ENCODE peak calls at places on chromosome 19, in ten cellular contexts. D is AG04450, E is mesenchymal stem cell, Z is ascending aorta, P is left ventricle myocardium inferior, U is heart right ventricle, O is stomach, W is cardiac muscle cell, R is heart left ventricle, L is GM23248. C is an unnamed sample.
A peak's percentile ranks its signal among the peaks of the same experiment; 100 is the strongest.

GRCh38 chr19:43464089-43464775 is 1.2 kb downstream of the LYPD3 start:
- DNase-seq in P (peak; percentile 78), U (peak; percentile 80), R (peak; percentile 84), L (peak; percentile 81), O (peak; percentile 74), Z (peak; percentile 27), D (no peak), W (no peak), E (no peak), C (peak; percentile 67)

GRCh38 chr19:54325194-54325621 is 12.2 kb upstream of the LILRA5 start:
- DNase-seq in R (no peak), D (no peak), L (peak; percentile 40), U (no peak), E (no peak), W (peak; percentile 56), Z (no peak), O (no peak), P (no peak), C (no peak)

GRCh38 chr19:18520848-18521691 is 800 bp downstream of the ELL start:
- DNase-seq in D (no peak), R (peak; percentile 41), W (peak; percentile 25), E (peak; percentile 46), L (peak; percentile 63), P (peak; percentile 41), U (peak; percentile 54), O (peak; percentile 50), Z (no peak), C (peak; percentile 41)

GRCh38 chr19:56692496-56692895 is 20.9 kb upstream of the ZNF835 start:
- DNase-seq in D (no peak), P (no peak), Z (no peak), R (no peak), W (no peak), U (no peak), L (peak; percentile 2), E (no peak), O (no peak), C (peak; percentile 50)

GRCh38 chr19:13849991-13850909 is 26.7 kb upstream of the NANOS3 start:
- DNase-seq in O (peak; percentile 88), P (peak; percentile 88), E (peak; percentile 81), R (peak; percentile 90), L (peak; percentile 89), Z (no peak), D (no peak), W (peak; percentile 87), U (peak; percentile 92), C (no peak)

GRCh38 chr19:49210108-49210900 is 52.7 kb downstream of the TRPM4 start:
- DNase-seq in L (peak; percentile 55), O (no peak), P (no peak), E (peak; percentile 16), U (no peak), R (no peak), D (no peak), W (peak; percentile 29), Z (no peak), C (peak; percentile 17)

GRCh38 chr19:55659822-55660221 is 5.0 kb downstream of the U2AF2 start:
- DNase-seq in L (no peak), O (no peak), R (no peak), W (no peak), D (no peak), E (no peak), P (no peak), U (no peak), Z (no peak), C (no peak)

GRCh38 chr19:33301900-33302174 is 497 bp downstream of the CEBPA start:
- DNase-seq in L (peak; percentile 19), O (no peak), U (no peak), P (no peak), E (no peak), Z (no peak), D (no peak), W (no peak), R (no peak), C (no peak)

GRCh38 chr19:35509018-35509652 is 4.3 kb downstream of the DMKN start:
- DNase-seq in R (no peak), P (no peak), U (no peak), O (peak; percentile 71), Z (no peak), E (no peak), W (no peak), L (peak; percentile 38), D (no peak), C (peak; percentile 35)

DNA sequence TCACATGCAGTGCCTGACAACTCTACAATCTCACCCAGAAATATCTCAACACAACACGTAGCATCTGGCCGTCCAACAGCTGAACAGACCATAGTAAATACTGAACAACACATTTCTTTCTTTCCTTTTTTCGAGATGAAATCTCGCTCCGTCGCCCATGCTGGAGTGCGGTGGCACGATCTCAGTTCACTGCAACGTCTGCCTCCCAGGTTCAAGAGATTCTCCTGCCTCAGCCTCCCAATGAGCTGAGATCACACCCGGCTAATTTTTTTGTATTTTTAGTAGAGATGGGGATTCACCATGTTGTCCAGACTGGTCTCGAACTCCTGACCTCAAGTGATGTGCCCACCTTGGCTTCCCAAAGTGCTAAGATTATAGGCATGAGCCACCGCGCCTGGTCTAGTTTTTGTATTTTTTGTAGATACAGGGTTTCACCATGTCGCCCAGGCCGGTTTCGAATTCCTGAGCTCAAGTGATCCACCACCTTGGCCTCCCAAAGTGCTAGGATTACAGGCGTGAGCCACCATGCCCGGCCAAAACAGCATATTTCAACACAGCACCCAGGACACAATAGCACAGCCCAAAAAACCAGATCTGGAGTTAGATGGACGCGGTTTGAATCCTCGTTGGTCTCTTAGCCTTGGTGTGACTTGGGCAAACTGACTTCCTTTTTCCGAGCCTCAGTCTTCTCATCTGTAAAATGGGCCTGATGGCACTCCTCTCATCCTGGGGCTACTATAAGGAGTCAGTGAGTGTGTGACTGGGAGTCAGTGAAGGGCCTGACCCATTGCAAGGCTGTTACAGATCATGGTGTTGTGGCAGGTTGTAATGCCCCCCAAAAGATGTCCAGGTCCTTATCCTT is 22.6 kb downstream of the CYP2A6 start:
- DNase-seq in D (no peak), U (no peak), Z (no peak), L (no peak), R (no peak), O (peak; percentile 23), P (no peak), W (no peak), E (no peak), C (no peak)
- H3K27ac ChIP-seq in D (no peak overlapping the region), U (no peak overlapping the region), Z (no peak overlapping the region), L (no peak overlapping the region), R (no peak overlapping the region), O (no peak overlapping the region), P (no peak overlapping the region), W (no peak overlapping the region), E (no peak overlapping the region), C (no peak overlapping the region)

DNA sequence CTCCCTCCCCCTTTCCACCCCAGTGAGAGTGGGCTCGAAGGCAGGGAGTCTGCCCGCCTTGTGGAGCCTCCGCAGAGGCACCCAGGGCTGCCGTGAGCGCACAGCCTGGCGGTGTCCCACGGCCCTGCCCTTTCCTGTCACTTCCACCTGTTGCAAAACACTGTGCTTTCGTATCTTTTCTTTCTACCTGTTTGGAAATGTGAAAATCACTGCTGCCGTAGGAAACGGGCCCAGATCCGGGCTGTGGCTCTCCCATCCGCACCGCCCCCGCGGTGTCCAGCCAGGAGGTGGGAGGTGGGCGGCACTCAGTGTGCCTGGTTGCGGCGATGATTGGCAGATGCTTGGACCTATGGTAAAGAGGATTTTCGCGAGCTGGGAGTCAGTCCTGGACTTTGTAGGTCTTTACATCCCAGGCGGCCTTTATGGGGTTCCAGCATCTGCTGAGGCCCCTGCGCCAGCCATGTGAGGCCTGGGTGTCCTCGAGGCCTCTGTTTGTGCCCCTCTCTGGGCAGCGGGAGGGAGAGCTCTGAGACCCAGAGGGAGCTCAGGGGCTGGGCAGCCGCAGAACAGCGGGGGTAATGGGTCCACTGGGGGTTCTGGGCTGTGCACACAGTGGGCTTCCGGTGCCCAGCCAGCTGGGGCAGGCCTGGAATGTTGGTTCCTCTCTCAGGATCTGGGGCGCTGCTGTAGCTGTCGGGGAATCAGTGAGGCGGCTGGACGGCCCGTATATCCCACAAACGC is 6.1 kb downstream of the STK11 start:
- DNase-seq in P (no peak), E (no peak), W (peak; percentile 25), O (peak; percentile 64), L (no peak), D (no peak), Z (no peak), R (peak; percentile 33), U (no peak), C (no peak)
- H3K4me3 ChIP-seq in P (no peak overlapping the region), E (no peak overlapping the region), W (no peak overlapping the region), O (no peak overlapping the region), L (no peak overlapping the region), D (no peak overlapping the region), Z (no peak overlapping the region), R (no peak overlapping the region), U (no peak overlapping the region), C (no peak overlapping the region)

DNA sequence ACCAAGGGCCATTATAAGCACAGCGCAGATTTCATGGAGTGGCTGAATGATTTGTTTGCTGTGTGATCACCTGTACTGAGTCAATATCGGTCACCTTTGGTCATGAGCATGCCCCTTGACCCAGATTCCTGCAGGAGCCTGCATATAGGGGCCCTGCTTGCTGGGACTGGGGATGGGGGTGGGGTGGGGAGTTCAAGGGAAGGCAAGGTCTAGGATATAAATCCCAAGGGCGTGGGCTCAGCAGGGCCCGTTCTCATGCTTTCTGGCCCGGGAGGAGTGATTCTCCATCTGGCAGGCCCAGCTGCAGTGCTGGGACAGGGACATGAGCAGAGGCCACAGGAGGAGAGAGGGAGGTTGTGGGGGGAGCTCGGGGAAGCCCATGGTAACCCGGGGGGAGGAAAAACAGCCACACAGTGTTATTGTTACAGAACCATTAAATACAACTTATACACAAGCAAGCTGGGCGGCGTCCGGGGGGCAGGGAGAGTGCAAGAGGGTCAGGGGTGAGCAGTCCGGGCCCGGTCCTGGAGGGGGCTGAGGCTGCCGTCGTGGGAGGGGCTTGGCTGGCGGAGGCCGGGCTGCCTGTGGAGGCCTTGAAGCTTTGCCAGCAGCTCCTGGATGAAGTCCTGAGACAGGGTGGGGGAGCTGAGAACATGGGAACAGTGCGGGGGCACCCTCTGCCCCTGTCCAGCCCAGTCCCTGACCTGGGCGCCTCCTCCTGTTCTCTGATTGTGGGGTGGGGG is 5.2 kb downstream of the PPP1R14A start:
- DNase-seq in Z (peak; percentile 43), R (peak; percentile 89), W (peak; percentile 73), D (no peak), O (peak; percentile 60), P (peak; percentile 85), E (peak; percentile 80), U (peak; percentile 88), L (peak; percentile 28), C (peak; percentile 88)
- H3K27ac ChIP-seq in Z (peak overlapping the region; percentile 99), R (peak overlapping the region; percentile 79), W (peak overlapping the region; percentile 73), D (no peak overlapping the region), O (peak overlapping the region; percentile 85), P (peak overlapping the region; percentile 95), E (peak overlapping the region; percentile 17), U (peak overlapping the region; percentile 82), L (no peak overlapping the region), C (peak overlapping the region; percentile 98)

DNA sequence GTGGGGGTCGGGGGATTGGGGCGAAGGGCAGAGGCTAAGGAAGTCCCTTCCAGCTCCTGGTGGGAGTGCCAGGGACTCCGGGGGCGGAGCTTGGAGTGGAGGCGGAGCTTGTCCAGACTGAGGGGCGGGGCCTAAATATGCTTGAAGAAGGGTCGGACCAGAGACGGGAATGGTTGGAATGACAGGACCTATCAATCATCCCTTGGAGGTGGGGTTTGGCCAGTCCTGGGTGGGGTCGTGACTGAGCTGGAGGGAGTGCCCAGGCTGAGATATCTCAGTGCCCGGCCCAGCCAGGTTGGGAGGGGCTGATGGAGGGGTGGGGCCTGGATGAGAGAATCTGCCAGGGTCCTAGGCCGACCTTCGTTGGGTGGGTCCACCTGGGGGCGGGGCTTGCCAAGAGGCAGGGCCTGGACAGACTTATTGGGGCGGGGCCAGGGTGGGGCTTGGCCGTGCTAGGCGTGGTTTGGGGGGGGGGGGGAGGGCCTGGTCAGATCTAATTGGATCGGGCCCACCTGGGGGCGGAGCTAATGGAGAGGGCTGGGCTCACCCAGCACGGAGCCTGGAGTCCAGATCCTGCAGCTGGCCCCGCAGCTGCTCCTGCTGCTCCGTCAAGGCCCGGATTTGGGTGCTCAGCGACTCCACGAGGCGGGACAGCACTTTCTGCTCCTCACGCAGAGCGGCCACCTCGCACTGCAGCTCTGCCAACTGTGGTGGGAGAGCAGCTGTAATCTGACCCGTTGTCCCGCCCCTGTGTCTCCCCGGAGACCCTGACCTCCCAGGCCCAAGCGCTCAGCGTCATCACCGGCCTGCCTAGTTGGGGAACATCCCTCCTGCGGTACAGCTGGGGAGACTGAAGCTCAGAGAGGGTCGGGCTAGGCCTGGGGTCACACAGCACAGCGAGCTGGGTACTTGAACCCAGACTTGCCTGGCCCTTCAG is 2.6 kb upstream of the WIZ start:
- DNase-seq in R (peak; percentile 91), W (peak; percentile 91), E (peak; percentile 90), O (peak; percentile 91), D (peak; percentile 8), L (peak; percentile 88), P (peak; percentile 91), Z (peak; percentile 53), U (peak; percentile 93), C (peak; percentile 40)
- H3K4me3 ChIP-seq in R (peak overlapping the region; percentile 27), W (peak overlapping the region; percentile 12), E (peak overlapping the region; percentile 46), O (peak overlapping the region; percentile 45), D (peak overlapping the region; percentile 46), L (peak overlapping the region; percentile 60), P (peak overlapping the region; percentile 68), Z (peak overlapping the region; percentile 67), U (peak overlapping the region; percentile 50), C (no peak overlapping the region)

C was measured in WERI-Rb-1.